ENCODE peak calls at places on chromosomes 4 and X, in eight cellular contexts. H is adrenal gland, U is transverse colon, B is kidney, E is heart left ventricle, Y is IMR-90, L is GM23248, Q is upper lobe of left lung. F is an unnamed sample.

GRCh38 chr4:1207157-1207470 is 34.7 kb upstream of the SPON2 start:
- DNase-seq in H (no peak), U (no peak), B (peak; percentile 71), E (no peak), Y (no peak), L (no peak), Q (peak; percentile 79), F (peak; percentile 62)

GRCh38 chr4:67725132-67725531 is 24.2 kb upstream of the UBA6 start:
- DNase-seq in H (no peak), U (no peak), B (no peak), E (no peak), Y (no peak), L (no peak), Q (no peak), F (no peak)

GRCh38 chr4:4379540-4380087 is 7.3 kb upstream of the NSG1 start:
- DNase-seq in H (no peak), U (no peak), B (no peak), E (no peak), Y (no peak), L (no peak), Q (no peak), F (no peak)

GRCh38 chr4:175091649-175092048 is 173.5 kb downstream of the ADAM29 start:
- DNase-seq in H (no peak), U (no peak), B (no peak), E (no peak), Y (no peak), L (no peak), Q (no peak), F (no peak)

GRCh38 chr4:7048642-7049041 is 5.5 kb downstream of the TADA2B start:
- DNase-seq in H (no peak), U (no peak), B (no peak), E (no peak), Y (no peak), L (no peak), Q (no peak), F (no peak)

GRCh38 chr4:6474053-6474568 is 1.7 kb upstream of the PPP2R2C start:
- DNase-seq in H (no peak), U (no peak), B (no peak), E (no peak), Y (no peak), L (no peak), Q (no peak), F (no peak)

GRCh38 chr4:41748074-41748787 is at the start of gene PHOX2B:
- DNase-seq in H (no peak), U (no peak), B (peak; percentile 41), E (no peak), Y (no peak), L (no peak), Q (peak; percentile 42), F (no peak)

GRCh38 chrX:63922221-63922620 is 137.2 kb upstream of the ARHGEF9 start:
- DNase-seq in H (no peak), U (no peak), B (no peak), E (no peak), Y (peak; percentile 22), L (peak; percentile 70), Q (no peak), F (no peak)

GRCh38 chr4:108029731-108030130 is 40.0 kb downstream of the HADH start:
- DNase-seq in H (no peak), U (no peak), B (no peak), E (no peak), Y (peak; percentile 59), L (peak; percentile 80), Q (no peak), F (no peak)

GRCh38 chr4:139651282-139652194 is 14.1 kb upstream of the MGST2 start:
- DNase-seq in H (peak; percentile 78), U (peak; percentile 78), B (peak; percentile 84), E (peak; percentile 84), Y (peak; percentile 83), L (peak; percentile 82), Q (no peak), F (peak; percentile 74)

GRCh38 chrX:5674036-5674435 is 554.6 kb downstream of the NLGN4X start:
- DNase-seq in H (no peak), U (no peak), B (no peak), E (no peak), Y (no peak), L (no peak), Q (no peak), F (no peak)

GRCh38 chr4:24857996-24858395 is 54.8 kb downstream of the CCDC149 start:
- DNase-seq in H (peak; percentile 18), U (no peak), B (no peak), E (peak; percentile 16), Y (peak; percentile 78), L (peak; percentile 69), Q (no peak), F (no peak)

GRCh38 chrX:102723456-102723855 is 2.9 kb downstream of the GPRASP3 start:
- DNase-seq in H (no peak), U (no peak), B (no peak), E (no peak), Y (no peak), L (no peak), Q (no peak), F (no peak)

GRCh38 chrX:102728646-102729045 is 8.1 kb downstream of the GPRASP3 start:
- DNase-seq in H (no peak), U (no peak), B (no peak), E (no peak), Y (no peak), L (no peak), Q (no peak), F (no peak)

DNA sequence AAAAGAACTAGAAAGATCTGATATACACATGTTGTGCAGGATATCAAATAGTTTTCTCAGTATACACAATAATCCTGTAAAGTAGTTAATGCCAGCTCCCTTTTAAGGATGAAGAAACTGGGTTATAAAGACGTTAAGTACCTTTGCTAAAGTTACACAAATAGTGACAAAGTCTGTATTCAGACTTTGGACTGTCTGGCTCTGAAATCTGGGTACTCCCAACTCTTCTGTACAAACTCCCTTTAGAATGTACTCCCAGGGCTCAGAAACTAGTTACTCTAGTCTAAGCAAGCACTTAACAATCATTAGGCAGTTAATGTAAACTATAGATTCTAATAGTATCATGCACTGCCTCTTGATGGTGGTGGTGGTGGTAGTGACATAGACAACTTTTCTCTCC is 7.2 kb downstream of the GPRASP3 start:
- DNase-seq in H (no peak), U (no peak), B (no peak), E (no peak), Y (no peak), L (no peak), Q (no peak), F (no peak)
- H3K4me1 ChIP-seq in H (no peaks in the 10 kb centered on the region), U (no peaks in the 10 kb centered on the region), B (no peaks in the 10 kb centered on the region), E (no peaks in the 10 kb centered on the region), Y (no peaks in the 10 kb centered on the region), L (no peaks in the 10 kb centered on the region), Q (no peaks in the 10 kb centered on the region), F (no peaks in the 10 kb centered on the region)

DNA sequence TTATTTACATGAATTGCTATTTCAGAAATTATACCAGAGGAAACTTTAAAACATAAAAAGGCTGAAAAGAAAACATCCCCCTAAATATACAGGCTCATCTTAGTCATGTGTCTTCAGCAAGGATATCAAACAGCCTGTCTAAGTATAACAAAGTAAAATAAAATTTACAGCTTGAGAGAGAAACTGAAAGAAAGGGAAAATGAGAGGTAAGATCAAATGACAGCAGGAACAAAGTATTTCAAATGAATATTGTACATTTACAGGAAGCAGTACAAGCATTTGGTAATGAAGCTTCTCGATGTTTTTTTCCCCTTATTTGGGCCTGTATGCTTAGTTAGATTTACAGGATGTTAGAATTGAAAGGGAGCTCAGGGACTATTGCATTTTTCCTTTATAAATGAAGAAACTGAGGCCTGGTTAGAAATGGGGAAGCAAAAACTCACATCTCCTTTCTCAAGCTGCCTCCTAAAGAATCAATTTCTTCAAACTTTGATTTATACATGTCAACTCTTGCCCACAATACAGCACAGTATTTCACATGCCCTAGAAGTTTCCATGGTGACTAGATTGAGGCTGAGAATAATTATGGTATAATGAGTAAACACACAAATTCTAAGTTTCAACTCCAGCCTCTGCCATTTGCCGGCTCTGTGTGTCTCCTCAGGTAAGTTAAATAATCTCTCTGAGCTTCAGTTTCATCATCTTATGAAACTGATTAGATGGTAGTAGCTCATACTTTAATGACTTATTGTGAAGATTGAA is 29.3 kb downstream of the DAPP1 start:
- DNase-seq in H (no peak), U (no peak), B (no peak), E (no peak), Y (no peak), L (no peak), Q (no peak), F (no peak)
- H3K4me1 ChIP-seq in H (no peaks in the 10 kb centered on the region), U (no peaks in the 10 kb centered on the region), B (no peaks in the 10 kb centered on the region), E (no peaks in the 10 kb centered on the region), Y (no peaks in the 10 kb centered on the region), L (no peaks in the 10 kb centered on the region), Q (no peaks in the 10 kb centered on the region), F (no peaks in the 10 kb centered on the region)

DNA sequence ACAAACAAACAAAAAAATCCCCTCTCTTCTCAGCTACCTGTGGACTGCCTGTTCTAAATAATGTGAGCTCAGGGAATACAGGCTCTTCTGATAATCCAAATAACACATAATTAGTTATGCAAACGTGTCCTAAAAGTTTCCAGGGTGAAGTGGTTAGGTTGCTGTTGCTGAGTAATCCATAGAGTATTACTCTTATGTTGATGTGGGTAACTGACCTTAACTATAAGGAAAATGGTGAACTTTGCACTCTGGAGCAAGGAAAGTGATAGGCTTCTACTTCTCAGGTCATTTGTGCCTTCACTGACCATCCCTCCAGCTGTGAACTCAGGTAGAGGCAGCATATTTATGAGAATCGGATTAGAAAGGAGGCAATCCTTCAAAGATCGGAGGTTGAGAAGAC is 19.9 kb downstream of the MSN start:
- DNase-seq in H (no peak), U (no peak), B (no peak), E (no peak), Y (no peak), L (no peak), Q (no peak), F (no peak)
- H3K4me1 ChIP-seq in H (peaks cover 41% of the 10 kb centered on the region), U (peaks cover 61% of the 10 kb centered on the region), B (peaks cover 44% of the 10 kb centered on the region), E (peaks cover 35% of the 10 kb centered on the region), Y (peaks cover 17% of the 10 kb centered on the region), L (peaks cover 61% of the 10 kb centered on the region), Q (peaks cover 87% of the 10 kb centered on the region), F (peaks cover 36% of the 10 kb centered on the region)

DNA sequence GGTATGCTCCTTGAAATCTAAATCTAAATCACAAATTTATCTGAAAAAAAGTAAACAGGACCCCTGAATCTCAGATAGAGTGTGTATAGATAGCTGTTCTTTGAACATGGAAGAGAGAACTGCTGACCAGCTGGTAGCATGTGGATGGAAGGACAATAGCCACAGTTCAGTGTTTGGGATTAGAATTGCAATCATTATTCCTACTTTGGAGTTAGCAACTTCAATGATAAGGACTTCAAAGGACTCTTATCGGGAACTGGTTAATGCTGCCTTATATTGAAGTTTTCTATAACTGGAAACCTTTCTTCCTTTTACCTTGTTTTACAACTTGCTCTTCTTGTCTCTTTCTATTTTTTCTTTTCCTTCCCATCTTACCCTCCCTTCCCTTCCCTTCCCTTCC is 5.0 kb downstream of the AFM start:
- DNase-seq in H (no peak), U (no peak), B (no peak), E (no peak), Y (no peak), L (no peak), Q (no peak), F (no peak)
- H3K4me1 ChIP-seq in H (no peaks in the 10 kb centered on the region), U (no peaks in the 10 kb centered on the region), B (no peaks in the 10 kb centered on the region), E (no peaks in the 10 kb centered on the region), Y (no peaks in the 10 kb centered on the region), L (no peaks in the 10 kb centered on the region), Q (no peaks in the 10 kb centered on the region), F (no peaks in the 10 kb centered on the region)

GRCh38 chr4:184262901-184263300 is 45.2 kb upstream of the ENPP6 start:
- DNase-seq in H (no peak), U (no peak), B (no peak), E (no peak), Y (peak; percentile 53), L (peak; percentile 79), Q (no peak), F (no peak)
- H3K4me1 ChIP-seq in H (no peaks in the 10 kb centered on the region), U (peaks cover 5% of the 10 kb centered on the region), B (no peaks in the 10 kb centered on the region), E (no peaks in the 10 kb centered on the region), Y (peaks cover 10% of the 10 kb centered on the region), L (peaks cover 18% of the 10 kb centered on the region), Q (no peaks in the 10 kb centered on the region), F (no peaks in the 10 kb centered on the region)